ENCODE peak calls at places on chromosomes 7 and 10, in six cellular contexts. D is fibroblast of lung, R is MM.1S, G is tibial nerve, N is psoas muscle, J is adrenal gland. W is an unnamed sample.
A peak's percentile ranks its signal among the peaks of the same experiment; 100 is the strongest.

GRCh38 chr10:78339251-78339650 is 305.6 kb downstream of the RPS24 start:
- DNase-seq in D (no peak), R (no peak), G (no peak), N (no peak), J (peak; percentile 22), W (no peak)

GRCh38 chr7:95922191-95922590 is 149.8 kb downstream of the DYNC1I1 start:
- DNase-seq in D (no peak), R (no peak), G (no peak), N (no peak), J (no peak), W (no peak)

GRCh38 chr7:101321491-101322401 is at the start of gene IFT22:
- DNase-seq in D (peak; percentile 86), R (peak; percentile 96), G (peak; percentile 82), N (peak; percentile 94), J (peak; percentile 94), W (peak; percentile 96)

GRCh38 chr10:34346516-34347150 is 468.5 kb downstream of the PARD3 start:
- DNase-seq in D (peak; percentile 57), R (peak; percentile 11), G (no peak), N (no peak), J (no peak), W (no peak)

GRCh38 chr10:16941865-16942264 is 124.6 kb upstream of the RSU1 start:
- DNase-seq in D (peak; percentile 9), R (no peak), G (no peak), N (no peak), J (no peak), W (no peak)

GRCh38 chr7:22662490-22663145 is 64.4 kb upstream of the IL6 start:
- DNase-seq in D (no peak), R (no peak), G (no peak), N (no peak), J (no peak), W (no peak)

GRCh38 chr10:27660705-27661104 is 84.9 kb downstream of the MKX start:
- DNase-seq in D (no peak), R (no peak), G (no peak), N (no peak), J (no peak), W (no peak)

GRCh38 chr7:123705217-123705901 is 43.4 kb downstream of the WASL start:
- DNase-seq in D (no peak), R (no peak), G (no peak), N (no peak), J (no peak), W (no peak)

GRCh38 chr10:132982301-132982989 is 40.1 kb upstream of the CFAP46 start:
- DNase-seq in D (peak; percentile 38), R (no peak), G (no peak), N (peak; percentile 46), J (no peak), W (no peak)

GRCh38 chr7:151808296-151809155 is 68.4 kb downstream of the PRKAG2 start:
- DNase-seq in D (peak; percentile 28), R (no peak), G (no peak), N (peak; percentile 53), J (no peak), W (peak; percentile 29)

GRCh38 chr7:11315687-11316258 is 342.1 kb downstream of the PHF14 start:
- DNase-seq in D (no peak), R (no peak), G (no peak), N (no peak), J (no peak), W (no peak)

GRCh38 chr10:31059323-31059722 is 27.7 kb upstream of the ZNF438 start:
- DNase-seq in D (no peak), R (no peak), G (no peak), N (no peak), J (no peak), W (no peak)

GRCh38 chr10:112728118-112728963 is 221.7 kb upstream of the TCF7L2 start:
- DNase-seq in D (no peak), R (no peak), G (no peak), N (no peak), J (no peak), W (no peak)

GRCh38 chr7:139580435-139580834 is 57.0 kb downstream of the CLEC2L start:
- DNase-seq in D (no peak), R (no peak), G (no peak), N (no peak), J (no peak), W (no peak)

GRCh38 chr7:102916426-102916825 is 3.6 kb downstream of the LRRC17 start:
- DNase-seq in D (peak; percentile 88), R (no peak), G (no peak), N (no peak), J (no peak), W (peak; percentile 24)

GRCh38 chr10:132227851-132228390 is 41.2 kb downstream of the DPYSL4 start:
- DNase-seq in D (no peak), R (no peak), G (no peak), N (no peak), J (no peak), W (no peak)

GRCh38 chr7:47502240-47502877 is 79.6 kb downstream of the TNS3 start:
- DNase-seq in D (no peak), R (no peak), G (no peak), N (peak; percentile 39), J (no peak), W (no peak)

GRCh38 chr7:36393826-36394225 is 4.2 kb downstream of the ANLN start:
- DNase-seq in D (no peak), R (no peak), G (no peak), N (no peak), J (no peak), W (no peak)

GRCh38 chr7:29806131-29806792 is at the start of gene WIPF3:
- DNase-seq in D (no peak), R (peak; percentile 33), G (no peak), N (peak; percentile 66), J (peak; percentile 54), W (peak; percentile 17)

GRCh38 chr7:358352-358751 is 68.4 kb downstream of the FOXL3 start:
- DNase-seq in D (no peak), R (no peak), G (no peak), N (peak; percentile 8), J (no peak), W (no peak)

GRCh38 chr7:115217373-115217772 is 295.5 kb downstream of the MDFIC start:
- DNase-seq in D (peak; percentile 42), R (no peak), G (no peak), N (no peak), J (no peak), W (peak; percentile 31)

GRCh38 chr10:97463363-97464132 is 17.6 kb downstream of the ZDHHC16 start:
- DNase-seq in D (peak; percentile 59), R (peak; percentile 48), G (no peak), N (no peak), J (peak; percentile 53), W (peak; percentile 57)

GRCh38 chr10:78905940-78906308 is 162.8 kb upstream of the ZMIZ1 start:
- DNase-seq in D (no peak), R (no peak), G (no peak), N (no peak), J (peak; percentile 9), W (no peak)

DNA sequence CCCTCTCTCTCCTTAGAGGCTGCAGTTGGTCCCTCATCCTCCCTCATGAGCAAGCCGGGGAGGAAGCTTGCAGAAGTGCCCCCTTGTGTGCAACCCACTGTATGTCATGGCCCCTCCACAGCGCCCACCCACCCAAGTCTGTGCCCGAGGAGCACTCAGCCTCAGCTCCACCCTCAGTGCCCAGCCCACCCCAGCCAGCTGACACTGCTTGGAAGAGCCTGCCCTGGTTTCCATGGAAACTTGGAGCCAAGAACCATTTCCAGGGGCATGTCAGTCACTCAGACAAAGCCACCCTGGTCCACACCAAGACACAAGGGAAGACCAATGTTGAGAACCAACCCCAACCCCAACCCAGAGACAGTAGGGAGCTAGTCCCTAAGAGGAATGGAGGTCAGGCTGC is 79.5 kb downstream of the PAX2 start:
- DNase-seq in D (no peak), R (no peak), G (no peak), N (no peak), J (no peak), W (no peak)
- H3K4me1 ChIP-seq in D (no peaks in the 10 kb centered on the region), R (peaks cover 8% of the 10 kb centered on the region), G (no peaks in the 10 kb centered on the region), N (peaks cover 18% of the 10 kb centered on the region), J (peaks cover 19% of the 10 kb centered on the region), W (peaks cover 17% of the 10 kb centered on the region)

GRCh38 chr10:114821915-114822770 is 563 bp downstream of the FHIP2A start:
- DNase-seq in D (peak; percentile 37), R (peak; percentile 35), G (no peak), N (peak; percentile 58), J (peak; percentile 53), W (peak; percentile 64)
- TF ChIP-seq CTCF in D (no peak), R (no peak), G (no peak), N (peak; percentile 2), J (peak; percentile 29), W (no peak)

DNA sequence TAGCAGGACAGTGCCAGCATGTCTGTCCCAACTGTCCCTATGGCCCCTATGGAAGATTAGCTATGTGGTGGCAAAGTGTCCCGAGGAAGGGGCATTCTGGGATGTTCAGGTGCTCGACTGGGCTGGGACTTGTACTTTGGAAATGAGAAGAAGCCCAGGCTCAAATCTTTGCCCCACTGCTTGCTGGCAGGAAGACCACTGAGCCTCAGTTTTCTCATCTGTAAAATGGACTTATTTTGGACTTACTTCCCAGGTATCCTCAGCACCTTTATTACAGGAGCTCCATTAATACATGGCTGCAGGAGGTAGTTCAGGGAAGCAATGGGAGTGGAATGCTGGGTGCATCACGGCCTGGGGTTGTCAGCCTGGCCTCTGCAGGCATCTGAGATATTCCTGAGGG is 71.2 kb downstream of the LHPP start:
- DNase-seq in D (no peak), R (no peak), G (no peak), N (peak; percentile 38), J (no peak), W (no peak)
- H3K4me1 ChIP-seq in D (no peaks in the 10 kb centered on the region), R (no peaks in the 10 kb centered on the region), G (no peaks in the 10 kb centered on the region), N (no peaks in the 10 kb centered on the region), J (peaks cover 17% of the 10 kb centered on the region), W (no peaks in the 10 kb centered on the region)

GRCh38 chr7:34493752-34494151 is 164.3 kb upstream of the NPSR1 start:
- DNase-seq in D (no peak), R (no peak), G (no peak), N (no peak), J (no peak), W (no peak)

GRCh38 chr7:34491899-34492298 is 166.1 kb upstream of the NPSR1 start:
- DNase-seq in D (no peak), R (no peak), G (no peak), N (no peak), J (no peak), W (no peak)

GRCh38 chr7:34501161-34501560 is 156.9 kb upstream of the NPSR1 start:
- DNase-seq in D (no peak), R (no peak), G (no peak), N (no peak), J (no peak), W (no peak)

GRCh38 chr7:34497153-34497777 is 160.8 kb upstream of the NPSR1 start:
- DNase-seq in D (no peak), R (no peak), G (no peak), N (no peak), J (no peak), W (no peak)
- TF ChIP-seq CTCF in D (no peak), R (peak; percentile 17), G (no peak), N (no peak), J (peak; percentile 14), W (peak; percentile 58)

W was measured in A673.